ENCODE peak calls at places on chromosomes 7 and 10, in ten cellular contexts. R is MCF 10A; W is endodermal cell; Y is amygdala; G is stimulated activated CD8-positive, alpha-beta memory T cell treated with anti-CD3 and anti-CD28 coated beads, Interleukin-7, amount 100 ng/mL, for 1 hour; P is AG09319; E is AG09309; N is HFFc6; S is naive B cell; C is activated CD4-positive, alpha-beta T cell treated with anti-CD3 and anti-CD28 coated beads, Interleukin-2, amount 50 U/mL, for 48 hours. F is an unnamed sample.

GRCh38 chr7:131103997-131104396 is 223.7 kb upstream of the MKLN1 start:
- DNase-seq in R (peak; percentile 43), W (no peak), Y (no peak), G (no peak), P (peak; percentile 73), E (peak; percentile 75), N (peak; percentile 69), S (no peak), C (no peak), F (no peak)

GRCh38 chr7:80498481-80499349 is 13.1 kb downstream of the GNAT3 start:
- DNase-seq in R (peak; percentile 51), W (no peak), Y (no peak), G (no peak), P (no peak), E (no peak), N (peak; percentile 51), S (no peak), C (no peak), F (peak; percentile 3)

GRCh38 chr10:47295411-47295810 is 4.6 kb upstream of the GDF10 start:
- DNase-seq in R (no peak), W (peak; percentile 32), Y (no peak), G (no peak), P (no peak), E (no peak), N (no peak), S (no peak), C (no peak), F (no peak)

GRCh38 chr10:95295031-95295755 is 4.4 kb upstream of the PDLIM1 start:
- DNase-seq in R (no peak), W (peak; percentile 88), Y (no peak), G (peak; percentile 5), P (no peak), E (no peak), N (peak; percentile 26), S (peak; percentile 93), C (peak; percentile 53), F (no peak)

GRCh38 chr7:158737064-158737695 is 32.6 kb upstream of the NCAPG2 start:
- DNase-seq in R (no peak), W (no peak), Y (no peak), G (no peak), P (no peak), E (no peak), N (no peak), S (no peak), C (no peak), F (no peak)

GRCh38 chr10:78179886-78180285 is 146.2 kb downstream of the RPS24 start:
- DNase-seq in R (no peak), W (no peak), Y (no peak), G (no peak), P (no peak), E (no peak), N (no peak), S (no peak), C (no peak), F (no peak)

GRCh38 chr10:117442521-117442920 is 67.3 kb upstream of the PDZD8 start:
- DNase-seq in R (no peak), W (no peak), Y (no peak), G (no peak), P (no peak), E (no peak), N (no peak), S (no peak), C (no peak), F (no peak)

GRCh38 chr7:88350118-88350517 is 43.4 kb upstream of the STEAP4 start:
- DNase-seq in R (no peak), W (no peak), Y (no peak), G (no peak), P (no peak), E (no peak), N (no peak), S (no peak), C (no peak), F (no peak)

GRCh38 chr7:129480674-129481363 is 21.5 kb upstream of the SMKR1 start:
- DNase-seq in R (no peak), W (no peak), Y (no peak), G (no peak), P (no peak), E (no peak), N (no peak), S (no peak), C (no peak), F (no peak)

GRCh38 chr10:57017356-57018037 is 656.4 kb upstream of the ZWINT start:
- DNase-seq in R (peak; percentile 40), W (peak; percentile 46), Y (no peak), G (no peak), P (no peak), E (no peak), N (no peak), S (no peak), C (no peak), F (no peak)

GRCh38 chr7:95545007-95545615 is 51.2 kb downstream of the PDK4 start:
- DNase-seq in R (peak; percentile 77), W (peak; percentile 61), Y (peak; percentile 67), G (no peak), P (peak; percentile 23), E (peak; percentile 27), N (peak; percentile 72), S (no peak), C (no peak), F (peak; percentile 73)

GRCh38 chr7:80089341-80089740 is 45.3 kb upstream of the GNAI1 start:
- DNase-seq in R (peak; percentile 9), W (no peak), Y (no peak), G (no peak), P (no peak), E (no peak), N (peak; percentile 25), S (no peak), C (no peak), F (no peak)

GRCh38 chr7:140678816-140679130 is 6.0 kb downstream of the ADCK2 start:
- DNase-seq in R (no peak), W (no peak), Y (no peak), G (no peak), P (no peak), E (no peak), N (no peak), S (no peak), C (no peak), F (no peak)

GRCh38 chr7:3280445-3280844 is 20.6 kb upstream of the SDK1 start:
- DNase-seq in R (no peak), W (no peak), Y (no peak), G (no peak), P (no peak), E (no peak), N (no peak), S (no peak), C (no peak), F (no peak)

GRCh38 chr7:106599343-106599698 is 61.6 kb downstream of the CCDC71L start:
- DNase-seq in R (no peak), W (no peak), Y (no peak), G (no peak), P (no peak), E (no peak), N (no peak), S (no peak), C (no peak), F (no peak)

GRCh38 chr7:2151235-2151634 is 81.5 kb downstream of the MAD1L1 start:
- DNase-seq in R (no peak), W (no peak), Y (no peak), G (no peak), P (no peak), E (no peak), N (no peak), S (no peak), C (no peak), F (no peak)

GRCh38 chr10:77505431-77506334 is 131.9 kb downstream of the KCNMA1 start:
- DNase-seq in R (peak; percentile 66), W (no peak), Y (no peak), G (no peak), P (peak; percentile 62), E (peak; percentile 88), N (peak; percentile 96), S (no peak), C (no peak), F (peak; percentile 56)

GRCh38 chr10:92901819-92902234 is 53.5 kb downstream of the EXOC6 start:
- DNase-seq in R (no peak), W (no peak), Y (no peak), G (no peak), P (no peak), E (no peak), N (no peak), S (no peak), C (no peak), F (no peak)

GRCh38 chr7:73512018-73512780 is 9.9 kb downstream of the BAZ1B start:
- DNase-seq in R (no peak), W (no peak), Y (no peak), G (no peak), P (no peak), E (no peak), N (no peak), S (no peak), C (no peak), F (no peak)

GRCh38 chr7:4725014-4725951 is 43.2 kb downstream of the FOXK1 start:
- DNase-seq in R (peak; percentile 84), W (peak; percentile 62), Y (peak; percentile 57), G (peak; percentile 26), P (peak; percentile 70), E (peak; percentile 71), N (peak; percentile 84), S (peak; percentile 62), C (peak; percentile 49), F (no peak)

GRCh38 chr7:100629117-100629711 is 12.1 kb downstream of the TFR2 start:
- DNase-seq in R (peak; percentile 37), W (peak; percentile 94), Y (no peak), G (no peak), P (no peak), E (no peak), N (no peak), S (no peak), C (peak; percentile 53), F (peak; percentile 73)

GRCh38 chr7:80499350-80499955 is 12.4 kb downstream of the GNAT3 start:
- DNase-seq in R (peak; percentile 85), W (peak; percentile 66), Y (no peak), G (no peak), P (peak; percentile 56), E (peak; percentile 89), N (peak; percentile 97), S (no peak), C (no peak), F (peak; percentile 46)

GRCh38 chr7:137933270-137934017 is 68.4 kb downstream of the CREB3L2 start:
- DNase-seq in R (peak; percentile 51), W (no peak), Y (no peak), G (no peak), P (no peak), E (no peak), N (peak; percentile 46), S (no peak), C (no peak), F (no peak)

GRCh38 chr7:150368884-150369739 is 490 bp downstream of the REPIN1 start:
- DNase-seq in R (peak; percentile 63), W (peak; percentile 94), Y (peak; percentile 58), G (no peak), P (no peak), E (no peak), N (peak; percentile 41), S (peak; percentile 70), C (peak; percentile 54), F (peak; percentile 88)

GRCh38 chr10:74738543-74738942 is 87.9 kb upstream of the KAT6B start:
- DNase-seq in R (no peak), W (no peak), Y (no peak), G (no peak), P (no peak), E (no peak), N (no peak), S (no peak), C (no peak), F (no peak)

GRCh38 chr10:77290528-77291155 is 347.0 kb downstream of the KCNMA1 start:
- DNase-seq in R (peak; percentile 31), W (no peak), Y (no peak), G (no peak), P (peak; percentile 70), E (peak; percentile 84), N (peak; percentile 91), S (no peak), C (no peak), F (no peak)

GRCh38 chr7:146635200-146636032 is 518.8 kb downstream of the CNTNAP2 start:
- DNase-seq in R (no peak), W (peak; percentile 51), Y (no peak), G (no peak), P (no peak), E (no peak), N (no peak), S (no peak), C (no peak), F (no peak)

GRCh38 chr7:83413425-83413824 is 235.5 kb downstream of the SEMA3E start:
- DNase-seq in R (peak; percentile 8), W (no peak), Y (no peak), G (no peak), P (peak; percentile 42), E (no peak), N (no peak), S (no peak), C (no peak), F (no peak)

F was measured in RKO.